ENCODE peak calls at places on chromosomes 13 and 19, in seven cellular contexts. E, H, U, W, V, D and L are unnamed samples.

GRCh38 chr19:38946229-38947010 is 15.7 kb downstream of the MRPS12 start:
- DNase-seq in E (no peak), H (no peak), U (no peak), W (no peak), V (peak), D (no peak), L (no peak)

GRCh38 chr19:35848486-35848885 is 3.8 kb downstream of the NPHS1 start:
- DNase-seq in E (no peak), H (no peak), U (no peak), W (no peak), V (no peak), D (no peak), L (no peak)

GRCh38 chr19:50835103-50835784 is 1.9 kb upstream of the KLK15 start:
- DNase-seq in E (no peak), H (peak), U (no peak), W (no peak), V (peak), D (no peak), L (no peak)

GRCh38 chr19:1747285-1748114 is 5.8 kb upstream of the ONECUT3 start:
- DNase-seq in E (no peak), H (peak), U (peak), W (no peak), V (peak), D (no peak), L (no peak)

GRCh38 chr13:97109841-97110492 is 112.2 kb upstream of the MBNL2 start:
- DNase-seq in E (peak), H (peak), U (peak), W (peak), V (peak), D (peak), L (peak)

GRCh38 chr19:41754596-41754995 is 734 bp upstream of the CEACAM6 start:
- DNase-seq in E (no peak), H (no peak), U (no peak), W (no peak), V (no peak), D (no peak), L (no peak)

GRCh38 chr13:73497430-73497829 is 438.6 kb downstream of the KLF5 start:
- DNase-seq in E (no peak), H (no peak), U (no peak), W (no peak), V (no peak), D (no peak), L (no peak)

GRCh38 chr19:11416346-11417052 is 2.6 kb downstream of the RGL3 start:
- DNase-seq in E (no peak), H (no peak), U (no peak), W (no peak), V (peak), D (no peak), L (no peak)

GRCh38 chr13:114027826-114028225 is 54.0 kb upstream of the C13orf46 start:
- DNase-seq in E (no peak), H (no peak), U (no peak), W (peak), V (no peak), D (no peak), L (no peak)

GRCh38 chr19:5288347-5288739 is 52.3 kb downstream of the PTPRS start:
- DNase-seq in E (no peak), H (no peak), U (no peak), W (peak), V (no peak), D (no peak), L (no peak)

GRCh38 chr19:35509018-35509652 is 4.3 kb downstream of the DMKN start:
- DNase-seq in E (no peak), H (no peak), U (peak), W (no peak), V (peak), D (no peak), L (no peak)

GRCh38 chr19:20431826-20432225 is 133.8 kb downstream of the ZNF737 start:
- DNase-seq in E (no peak), H (no peak), U (no peak), W (no peak), V (no peak), D (no peak), L (no peak)

GRCh38 chr19:18483119-18483518 is 38.8 kb downstream of the ELL start:
- DNase-seq in E (no peak), H (no peak), U (no peak), W (no peak), V (no peak), D (no peak), L (no peak)

GRCh38 chr19:48135411-48135810 is 24.8 kb upstream of the PLA2G4C start:
- DNase-seq in E (no peak), H (peak), U (no peak), W (no peak), V (peak), D (no peak), L (no peak)

GRCh38 chr13:52879950-52880650 is 31.7 kb upstream of the PCDH8 start:
- DNase-seq in E (no peak), H (no peak), U (no peak), W (no peak), V (peak), D (no peak), L (no peak)

GRCh38 chr13:74131206-74131605 is 3.0 kb downstream of the KLF12 start:
- DNase-seq in E (peak), H (no peak), U (no peak), W (no peak), V (no peak), D (no peak), L (no peak)

GRCh38 chr19:5955638-5955935 is 22.4 kb downstream of the RANBP3 start:
- DNase-seq in E (no peak), H (no peak), U (no peak), W (no peak), V (no peak), D (no peak), L (no peak)

GRCh38 chr19:45094707-45095106 is 1.7 kb downstream of the PPP1R37 start:
- DNase-seq in E (no peak), H (no peak), U (no peak), W (no peak), V (no peak), D (no peak), L (no peak)

GRCh38 chr13:89267734-89268133 is 1596.6 kb downstream of the SLITRK5 start:
- DNase-seq in E (no peak), H (peak), U (no peak), W (no peak), V (no peak), D (no peak), L (no peak)

GRCh38 chr19:48556163-48556562 is 4.2 kb downstream of the SULT2B1 start:
- DNase-seq in E (no peak), H (peak), U (no peak), W (no peak), V (peak), D (no peak), L (no peak)

GRCh38 chr13:99307648-99308339 is 595 bp upstream of the GPR183 start:
- DNase-seq in E (no peak), H (peak), U (no peak), W (no peak), V (no peak), D (no peak), L (no peak)

GRCh38 chr19:1245468-1245867 is 2.9 kb upstream of the MIDN start:
- DNase-seq in E (no peak), H (no peak), U (no peak), W (no peak), V (no peak), D (no peak), L (no peak)